ENCODE peak calls at places on chromosome 14, in four cellular contexts. B is GM12878, Z is K562, C is HL-60. O is an unnamed sample.

GRCh38 chr14:39368261-39368959 is 63.8 kb downstream of the FBXO33 start:
- DNase-seq in B (no peak), Z (no peak), C (peak; percentile 56), O (peak; percentile 21)

GRCh38 chr14:22973217-22974032 is 8.9 kb downstream of the AJUBA start:
- DNase-seq in B (no peak), Z (peak; percentile 43), C (peak; percentile 41), O (peak; percentile 30)

GRCh38 chr14:69360438-69361108 is 37.5 kb downstream of the ERH start:
- DNase-seq in B (no peak), Z (no peak), C (no peak), O (no peak)

GRCh38 chr14:61493239-61493638 is 171.9 kb downstream of the PRKCH start:
- DNase-seq in B (no peak), Z (no peak), C (no peak), O (no peak)

GRCh38 chr14:39043352-39043943 is 59.6 kb downstream of the SEC23A start:
- DNase-seq in B (no peak), Z (no peak), C (no peak), O (no peak)

GRCh38 chr14:44961151-44961729 is 507 bp downstream of the KLHL28 start:
- DNase-seq in B (no peak), Z (peak; percentile 43), C (peak; percentile 76), O (peak; percentile 8)

GRCh38 chr14:85934123-85934885 is 404.4 kb downstream of the FLRT2 start:
- DNase-seq in B (peak; percentile 66), Z (no peak), C (peak; percentile 51), O (peak; percentile 13)

GRCh38 chr14:52266782-52267181 is 716 bp upstream of the PTGDR start:
- DNase-seq in B (no peak), Z (no peak), C (no peak), O (no peak)

GRCh38 chr14:74147571-74147970 is 62.8 kb downstream of the LIN52 start:
- DNase-seq in B (no peak), Z (no peak), C (no peak), O (no peak)

GRCh38 chr14:104678346-104678745 is 11.1 kb upstream of the INF2 start:
- DNase-seq in B (no peak), Z (peak; percentile 62), C (peak; percentile 18), O (no peak)

GRCh38 chr14:36671149-36671548 is 9.5 kb downstream of the PAX9 start:
- DNase-seq in B (no peak), Z (no peak), C (no peak), O (no peak)

GRCh38 chr14:90495357-90496276 is 98.8 kb downstream of the CALM1 start:
- DNase-seq in B (no peak), Z (peak; percentile 60), C (peak; percentile 37), O (peak; percentile 64)

GRCh38 chr14:70515796-70516195 is 19.0 kb downstream of the ADAM20 start:
- DNase-seq in B (no peak), Z (no peak), C (no peak), O (no peak)

GRCh38 chr14:92973265-92973797 is 50.4 kb downstream of the CHGA start:
- DNase-seq in B (no peak), Z (peak; percentile 51), C (peak; percentile 21), O (no peak)

GRCh38 chr14:49966304-49966809 is 73.5 kb downstream of the ARF6 start:
- DNase-seq in B (no peak), Z (no peak), C (no peak), O (no peak)

GRCh38 chr14:59435987-59436386 is 29.2 kb downstream of the GPR135 start:
- DNase-seq in B (no peak), Z (no peak), C (peak; percentile 55), O (no peak)

DNA sequence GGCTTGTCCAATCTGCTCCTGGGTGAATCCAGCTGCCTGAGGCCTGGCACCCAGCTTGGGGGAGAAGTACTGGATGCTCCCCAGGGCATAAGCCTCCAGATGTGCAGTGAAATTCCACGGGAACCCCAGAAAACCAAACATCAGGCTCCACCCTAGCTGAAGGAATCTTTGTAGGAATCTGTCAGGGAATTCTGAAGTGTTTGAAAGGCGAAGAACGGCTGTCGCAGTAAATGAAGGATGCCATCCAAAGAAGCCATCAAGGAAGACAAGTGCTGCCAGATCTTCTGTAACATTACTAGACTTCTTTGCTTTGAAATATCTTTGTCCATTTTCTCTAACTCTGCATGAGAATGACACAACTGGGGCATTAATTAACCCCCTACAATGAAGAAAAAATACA is 219.4 kb downstream of the FOXN3 start:
- DNase-seq in B (no peak), Z (no peak), C (no peak), O (no peak)
- TF ChIP-seq SPI1 in B (no peak), Z (no peak), C (no peak), O (no peak)

GRCh38 chr14:75989134-75989533 is 3.6 kb downstream of the IFT43 start:
- DNase-seq in B (no peak), Z (no peak), C (no peak), O (no peak)
- TF ChIP-seq SPI1 in B (no peak), Z (no peak), C (no peak), O (no peak)

GRCh38 chr14:33556382-33557121 is 394.3 kb downstream of the EGLN3 start:
- DNase-seq in B (no peak), Z (no peak), C (no peak), O (no peak)

GRCh38 chr14:33551963-33552362 is 398.9 kb downstream of the EGLN3 start:
- DNase-seq in B (no peak), Z (no peak), C (no peak), O (no peak)

DNA sequence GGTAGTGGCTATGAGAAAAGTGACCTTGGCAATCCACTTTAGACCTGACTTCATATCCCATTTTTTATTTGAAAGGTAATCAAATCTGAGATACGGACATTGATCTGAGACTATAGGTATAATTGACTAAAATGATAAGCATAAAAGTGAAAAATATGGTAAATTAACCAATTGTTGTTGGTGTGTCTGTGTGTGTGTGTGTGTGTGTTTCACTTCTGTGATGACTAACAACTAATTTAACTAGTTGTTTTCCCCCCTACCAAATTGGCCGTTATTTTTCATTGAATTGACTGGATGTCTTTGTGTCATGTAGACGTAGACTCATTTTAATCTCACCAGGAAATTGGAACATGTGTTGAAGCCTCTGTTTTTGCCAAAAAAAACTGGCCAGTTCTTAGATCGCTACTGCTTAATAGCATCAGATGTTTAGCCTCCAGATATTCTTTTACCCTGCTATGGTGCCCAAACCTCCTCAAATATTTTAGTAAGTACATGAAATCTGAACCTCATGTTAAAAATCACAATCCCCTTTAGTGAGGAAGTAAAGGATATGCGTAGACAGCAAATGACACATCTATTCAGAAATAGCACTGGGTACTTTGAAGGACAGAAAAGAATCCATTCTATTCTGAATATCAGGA is 395.0 kb downstream of the EGLN3 start:
- DNase-seq in B (no peak), Z (no peak), C (no peak), O (no peak)
- TF ChIP-seq SPI1 in B (no peak), Z (no peak), C (no peak), O (no peak)

GRCh38 chr14:76863724-76864407 is 37.7 kb downstream of the LRRC74A start:
- DNase-seq in B (peak; percentile 13), Z (no peak), C (peak; percentile 75), O (no peak)
- TF ChIP-seq SPI1 in B (peak; percentile 44), Z (no peak), C (peak; percentile 48), O (peak; percentile 70)

GRCh38 chr14:87874676-87875075 is 118.3 kb downstream of the GALC start:
- DNase-seq in B (no peak), Z (no peak), C (no peak), O (no peak)

GRCh38 chr14:87866116-87866515 is 126.9 kb downstream of the GALC start:
- DNase-seq in B (no peak), Z (no peak), C (no peak), O (no peak)

GRCh38 chr14:87873741-87874140 is 119.2 kb downstream of the GALC start:
- DNase-seq in B (no peak), Z (no peak), C (no peak), O (no peak)

GRCh38 chr14:87868920-87869319 is 124.1 kb downstream of the GALC start:
- DNase-seq in B (no peak), Z (no peak), C (no peak), O (no peak)

GRCh38 chr14:87869619-87870583 is 123.1 kb downstream of the GALC start:
- DNase-seq in B (no peak), Z (no peak), C (no peak), O (no peak)
- TF ChIP-seq SPI1 in B (no peak), Z (no peak), C (no peak), O (no peak)

DNA sequence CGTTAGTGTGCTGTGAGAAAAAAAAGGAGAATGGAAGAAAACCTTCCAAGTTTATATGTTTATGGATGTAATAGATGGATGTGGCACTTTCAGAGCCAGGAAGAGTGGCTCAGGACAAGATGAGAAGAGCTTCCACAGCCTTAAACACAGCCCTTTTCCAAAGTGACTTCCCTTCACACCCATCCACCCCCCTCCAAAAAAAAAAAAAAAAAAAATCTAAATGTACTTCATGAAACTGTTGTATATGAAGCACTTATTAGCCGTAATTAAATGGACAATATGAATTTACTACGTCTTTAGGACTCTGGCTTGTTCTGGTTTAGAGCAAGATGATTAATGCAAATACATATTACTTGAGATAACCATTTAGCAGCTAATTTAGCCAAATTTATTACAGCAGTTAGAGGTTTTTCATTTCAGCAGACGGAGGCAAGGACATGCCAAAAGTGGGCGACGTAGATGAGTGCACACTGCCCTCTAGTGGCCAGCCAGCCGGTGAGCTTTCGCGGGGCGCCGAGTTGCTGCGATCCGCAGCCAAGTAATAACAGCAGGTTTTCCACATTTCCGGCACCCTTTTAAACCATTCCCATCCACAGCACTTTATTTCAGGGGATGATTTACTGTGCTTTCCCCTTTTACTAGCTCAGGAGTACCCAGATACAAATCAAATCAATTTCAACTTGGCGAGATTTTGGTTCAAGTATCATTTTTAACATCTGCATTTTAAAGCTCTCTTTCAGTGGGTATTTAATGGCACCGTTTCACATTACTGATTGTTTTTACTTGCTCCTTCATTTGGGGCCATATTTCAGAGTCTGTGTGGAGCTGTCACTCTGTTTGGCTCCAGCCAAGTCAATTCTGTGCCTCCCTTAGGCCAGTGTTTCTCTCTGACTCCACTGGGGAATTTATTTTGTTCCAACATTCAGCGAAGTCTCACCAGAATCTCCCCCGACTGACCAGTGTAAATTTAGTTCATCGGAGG is 158.2 kb downstream of the EGLN3 start:
- DNase-seq in B (peak; percentile 15), Z (peak; percentile 72), C (peak; percentile 52), O (peak; percentile 52)
- TF ChIP-seq SPI1 in B (no peak), Z (no peak), C (no peak), O (no peak)

DNA sequence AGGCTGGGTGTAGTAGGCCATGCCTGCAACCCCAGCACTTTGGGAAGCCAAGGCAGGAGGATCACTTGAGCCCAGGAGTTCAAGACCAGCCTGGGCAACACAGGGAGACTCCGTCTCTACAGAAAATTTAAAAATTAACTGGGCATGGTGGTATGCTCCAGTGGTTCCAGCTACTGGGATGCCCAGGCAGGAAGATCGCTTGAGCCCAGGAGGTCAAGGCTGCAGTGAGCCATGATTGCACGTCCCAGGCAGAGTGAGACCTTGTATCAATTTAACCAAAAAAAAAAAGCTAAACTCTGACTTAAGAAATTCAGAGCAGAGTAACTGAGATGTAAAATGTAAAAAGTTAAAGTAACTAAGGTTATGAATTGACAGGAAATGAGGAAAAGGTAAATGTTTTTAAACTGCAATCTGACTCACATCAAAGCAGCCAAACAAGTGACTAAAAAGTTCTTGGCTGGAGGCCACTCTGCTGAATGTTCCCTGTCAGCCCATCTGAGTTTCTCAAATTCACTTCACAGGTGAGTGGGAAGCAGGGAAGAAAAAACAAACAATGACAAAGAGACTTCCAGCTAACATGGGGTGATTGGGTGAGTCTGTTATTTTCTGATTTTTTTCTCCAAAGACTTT is 21.3 kb downstream of the PRKD1 start:
- DNase-seq in B (no peak), Z (no peak), C (no peak), O (no peak)
- TF ChIP-seq SPI1 in B (no peak), Z (no peak), C (no peak), O (no peak)

GRCh38 chr14:42229294-42229693 is 622.6 kb downstream of the LRFN5 start:
- DNase-seq in B (no peak), Z (no peak), C (no peak), O (no peak)
- TF ChIP-seq SPI1 in B (no peak), Z (no peak), C (no peak), O (no peak)

GRCh38 chr14:99378782-99379214 is 101.9 kb downstream of the SETD3 start:
- DNase-seq in B (no peak), Z (peak; percentile 24), C (no peak), O (no peak)
- TF ChIP-seq SPI1 in B (no peak), Z (no peak), C (no peak), O (no peak)

O was measured in GM12891.